ENCODE peak calls at places on chromosomes 11 and 22, in ten cellular contexts. A is activated naive CD8-positive, alpha-beta T cell treated with anti-CD3 and anti-CD28 coated beads for 36 hours; K is mesenchymal stem cell; U is activated naive CD4-positive, alpha-beta T cell; C is cardiac muscle cell; M is HepG2; T is mucosa of gallbladder; L is brain microvascular endothelial cell; Y is activated CD4-positive, CD25-positive, alpha-beta regulatory T cell; J is stimulated activated CD4-positive, alpha-beta T cell treated with anti-CD3 and anti-CD28 coated beads, Interleukin-12 subunit alpha, Interleukin-12 subunit beta, amount 100 ng/mL, for 48 hours. F is an unnamed sample.

GRCh38 chr11:74494916-74495315 is 1.4 kb upstream of the LIPT2 start:
- DNase-seq in A (no peak), K (no peak), U (no peak), C (no peak), M (no peak), T (no peak), L (no peak), Y (no peak), J (no peak), F (no peak)

GRCh38 chr11:3802016-3802790 is 4.8 kb upstream of the NUP98 start:
- DNase-seq in A (no peak), K (peak; percentile 65), U (no peak), C (no peak), M (no peak), T (no peak), L (no peak), Y (no peak), J (no peak), F (no peak)

GRCh38 chr22:36568846-36569245 is 39.9 kb upstream of the EIF3D start:
- DNase-seq in A (no peak), K (no peak), U (no peak), C (no peak), M (no peak), T (no peak), L (no peak), Y (no peak), J (no peak), F (no peak)

GRCh38 chr11:130551388-130551787 is 102.9 kb downstream of the ADAMTS15 start:
- DNase-seq in A (no peak), K (peak; percentile 69), U (no peak), C (no peak), M (no peak), T (no peak), L (no peak), Y (no peak), J (no peak), F (no peak)

GRCh38 chr11:45169310-45170072 is 23.1 kb downstream of the PRDM11 start:
- DNase-seq in A (no peak), K (no peak), U (no peak), C (no peak), M (no peak), T (no peak), L (no peak), Y (no peak), J (no peak), F (no peak)

GRCh38 chr11:126442523-126442922 is 87.0 kb downstream of the ST3GAL4 start:
- DNase-seq in A (no peak), K (no peak), U (no peak), C (no peak), M (no peak), T (no peak), L (no peak), Y (no peak), J (no peak), F (no peak)

GRCh38 chr11:12678092-12678491 is 3.9 kb downstream of the TEAD1 start:
- DNase-seq in A (no peak), K (no peak), U (no peak), C (no peak), M (no peak), T (no peak), L (no peak), Y (no peak), J (no peak), F (no peak)

GRCh38 chr11:59957094-59957493 is 6.7 kb upstream of the OOSP4A start:
- DNase-seq in A (no peak), K (peak; percentile 5), U (no peak), C (no peak), M (no peak), T (no peak), L (peak; percentile 11), Y (no peak), J (no peak), F (no peak)

GRCh38 chr11:68673991-68674390 is 10.4 kb upstream of the GAL start:
- DNase-seq in A (no peak), K (no peak), U (no peak), C (no peak), M (no peak), T (no peak), L (no peak), Y (no peak), J (no peak), F (no peak)

GRCh38 chr22:25091449-25091848 is 108.2 kb upstream of the CRYBB3 start:
- DNase-seq in A (no peak), K (no peak), U (no peak), C (no peak), M (no peak), T (no peak), L (no peak), Y (no peak), J (no peak), F (no peak)

GRCh38 chr11:121237686-121238658 is 54.6 kb upstream of the SC5D start:
- DNase-seq in A (peak; percentile 25), K (peak; percentile 40), U (no peak), C (no peak), M (no peak), T (no peak), L (peak; percentile 20), Y (no peak), J (no peak), F (no peak)

GRCh38 chr11:106076421-106076922 is 675 bp downstream of the KBTBD3 start:
- DNase-seq in A (no peak), K (no peak), U (no peak), C (peak; percentile 34), M (no peak), T (peak; percentile 10), L (no peak), Y (no peak), J (no peak), F (no peak)

GRCh38 chr11:75323609-75324008 is 27.9 kb downstream of the ARRB1 start:
- DNase-seq in A (no peak), K (no peak), U (no peak), C (no peak), M (peak; percentile 72), T (peak; percentile 58), L (no peak), Y (no peak), J (no peak), F (no peak)

GRCh38 chr11:60307507-60308195 is 19.4 kb upstream of the MS4A6E start:
- DNase-seq in A (peak; percentile 10), K (no peak), U (no peak), C (no peak), M (no peak), T (no peak), L (no peak), Y (no peak), J (peak; percentile 15), F (no peak)

GRCh38 chr11:14373941-14374646 is 15.1 kb upstream of the RRAS2 start:
- DNase-seq in A (no peak), K (no peak), U (no peak), C (no peak), M (peak; percentile 38), T (peak; percentile 38), L (peak; percentile 27), Y (no peak), J (no peak), F (no peak)

GRCh38 chr22:19723990-19724827 is 870 bp downstream of the GP1BB start:
- DNase-seq in A (peak; percentile 65), K (peak; percentile 46), U (no peak), C (peak; percentile 81), M (peak; percentile 44), T (no peak), L (no peak), Y (no peak), J (no peak), F (no peak)

GRCh38 chr11:121328967-121329653 is 36.5 kb downstream of the SC5D start:
- DNase-seq in A (no peak), K (no peak), U (no peak), C (no peak), M (no peak), T (no peak), L (no peak), Y (no peak), J (peak; percentile 16), F (no peak)

GRCh38 chr11:2516276-2517015 is 71.6 kb downstream of the KCNQ1 start:
- DNase-seq in A (no peak), K (no peak), U (no peak), C (no peak), M (no peak), T (peak; percentile 8), L (no peak), Y (no peak), J (no peak), F (no peak)

GRCh38 chr11:24421766-24422165 is 75.1 kb upstream of the LUZP2 start:
- DNase-seq in A (no peak), K (no peak), U (no peak), C (no peak), M (no peak), T (no peak), L (peak; percentile 4), Y (no peak), J (no peak), F (no peak)

GRCh38 chr11:113521737-113522517 is 46.7 kb upstream of the DRD2 start:
- DNase-seq in A (no peak), K (no peak), U (no peak), C (no peak), M (no peak), T (no peak), L (no peak), Y (no peak), J (no peak), F (no peak)

GRCh38 chr11:119389611-119390254 is 8.2 kb upstream of the USP2 start:
- DNase-seq in A (no peak), K (no peak), U (no peak), C (no peak), M (no peak), T (no peak), L (no peak), Y (no peak), J (no peak), F (no peak)

GRCh38 chr11:71145988-71146824 is 106.2 kb downstream of the SHANK2 start:
- DNase-seq in A (no peak), K (no peak), U (no peak), C (no peak), M (no peak), T (no peak), L (no peak), Y (no peak), J (no peak), F (no peak)

GRCh38 chr11:26842458-26842841 is 120.6 kb upstream of the SLC5A12 start:
- DNase-seq in A (no peak), K (no peak), U (no peak), C (no peak), M (no peak), T (no peak), L (no peak), Y (no peak), J (no peak), F (no peak)

GRCh38 chr11:3947084-3947483 is 91.6 kb downstream of the STIM1 start:
- DNase-seq in A (peak; percentile 43), K (peak; percentile 86), U (no peak), C (peak; percentile 80), M (no peak), T (peak; percentile 50), L (no peak), Y (no peak), J (peak; percentile 34), F (no peak)

GRCh38 chr11:9943346-9944110 is 279.7 kb downstream of the SWAP70 start:
- DNase-seq in A (no peak), K (peak; percentile 94), U (no peak), C (no peak), M (peak; percentile 4), T (no peak), L (peak; percentile 59), Y (no peak), J (no peak), F (no peak)

F was measured in HS-27A.